ENCODE peak calls at places on chromosomes 2 and 18, in five cellular contexts. Q, M, G, W and L are unnamed samples.

GRCh38 chr2:158197940-158198339 is 96.3 kb downstream of the UPP2 start:
- DNase-seq in Q (no peak), M (no peak), G (no peak), W (no peak), L (no peak)

GRCh38 chr2:105977212-105977611 is 216.9 kb downstream of the UXS1 start:
- DNase-seq in Q (no peak), M (no peak), G (peak), W (peak), L (no peak)

GRCh38 chr18:58859935-58860334 is 4.7 kb upstream of the ZNF532 start:
- DNase-seq in Q (no peak), M (no peak), G (no peak), W (no peak), L (no peak)

GRCh38 chr2:43130548-43130875 is 95.9 kb downstream of the ZFP36L2 start:
- DNase-seq in Q (no peak), M (no peak), G (no peak), W (no peak), L (no peak)

GRCh38 chr18:10402876-10403559 is 51.4 kb upstream of the APCDD1 start:
- DNase-seq in Q (no peak), M (no peak), G (no peak), W (no peak), L (no peak)

GRCh38 chr2:201266629-201267028 is 6.3 kb downstream of the CASP8 start:
- DNase-seq in Q (no peak), M (no peak), G (no peak), W (no peak), L (no peak)

GRCh38 chr2:669323-669722 is 7.9 kb downstream of the TMEM18 start:
- DNase-seq in Q (no peak), M (no peak), G (peak), W (peak), L (no peak)

GRCh38 chr2:20424300-20425290 is 22.3 kb upstream of the RHOB start:
- DNase-seq in Q (peak), M (peak), G (peak), W (peak), L (no peak)

GRCh38 chr2:152499921-152500320 is 164.9 kb downstream of the FMNL2 start:
- DNase-seq in Q (no peak), M (peak), G (no peak), W (peak), L (peak)

GRCh38 chr2:150997066-150997465 is 264.6 kb downstream of the RBM43 start:
- DNase-seq in Q (no peak), M (no peak), G (no peak), W (no peak), L (no peak)

GRCh38 chr2:37387143-37387835 is 42.9 kb downstream of the QPCT start:
- DNase-seq in Q (no peak), M (no peak), G (peak), W (peak), L (no peak)

GRCh38 chr2:162840598-162841246 is 2.2 kb upstream of the KCNH7 start:
- DNase-seq in Q (peak), M (peak), G (peak), W (peak), L (peak)

GRCh38 chr2:126658910-126659613 is 3.1 kb downstream of the GYPC start:
- DNase-seq in Q (peak), M (no peak), G (peak), W (peak), L (no peak)

GRCh38 chr2:121186261-121186660 is 98.7 kb downstream of the TFCP2L1 start:
- DNase-seq in Q (no peak), M (no peak), G (no peak), W (no peak), L (no peak)

GRCh38 chr18:79429785-79430281 is 34.1 kb downstream of the NFATC1 start:
- DNase-seq in Q (no peak), M (no peak), G (no peak), W (no peak), L (no peak)

GRCh38 chr2:20452551-20452950 is 5.7 kb downstream of the RHOB start:
- DNase-seq in Q (peak), M (no peak), G (peak), W (peak), L (no peak)

GRCh38 chr2:129827251-129827894 is 152.1 kb upstream of the RAB6C start:
- DNase-seq in Q (no peak), M (no peak), G (no peak), W (no peak), L (no peak)

GRCh38 chr18:72155327-72155726 is 388.8 kb downstream of the CBLN2 start:
- DNase-seq in Q (no peak), M (peak), G (no peak), W (peak), L (no peak)

GRCh38 chr2:21800356-21800755 is 676.6 kb downstream of the TDRD15 start:
- DNase-seq in Q (no peak), M (no peak), G (peak), W (no peak), L (no peak)

GRCh38 chr2:15302154-15302553 is 259.0 kb downstream of the NBAS start:
- DNase-seq in Q (no peak), M (no peak), G (no peak), W (peak), L (no peak)

GRCh38 chr2:226351711-226352110 is 447.9 kb downstream of the IRS1 start:
- DNase-seq in Q (no peak), M (no peak), G (no peak), W (no peak), L (no peak)

GRCh38 chr2:149955201-149955600 is 367.6 kb upstream of the MMADHC start:
- DNase-seq in Q (no peak), M (no peak), G (no peak), W (peak), L (no peak)

GRCh38 chr2:67038195-67038594 is 358.9 kb upstream of the ETAA1 start:
- DNase-seq in Q (no peak), M (no peak), G (no peak), W (no peak), L (no peak)

GRCh38 chr2:54455584-54456525 is at the start of gene SPTBN1:
- DNase-seq in Q (peak), M (peak), G (peak), W (peak), L (no peak)

GRCh38 chr2:114222331-114222730 is 220.1 kb upstream of the DPP10 start:
- DNase-seq in Q (no peak), M (no peak), G (no peak), W (no peak), L (no peak)

GRCh38 chr2:201235865-201236811 is 24.2 kb upstream of the CASP8 start:
- DNase-seq in Q (peak), M (no peak), G (peak), W (peak), L (no peak)

GRCh38 chr2:121185571-121186074 is 99.4 kb downstream of the TFCP2L1 start:
- DNase-seq in Q (no peak), M (no peak), G (no peak), W (peak), L (no peak)

GRCh38 chr2:105521176-105521575 is 122.3 kb upstream of the FHL2 start:
- DNase-seq in Q (no peak), M (no peak), G (peak), W (no peak), L (no peak)

GRCh38 chr2:178298785-178299212 is 104.5 kb downstream of the OSBPL6 start:
- DNase-seq in Q (no peak), M (no peak), G (peak), W (peak), L (no peak)

GRCh38 chr18:35478520-35479435 is 19.0 kb downstream of the INO80C start:
- DNase-seq in Q (no peak), M (no peak), G (peak), W (peak), L (peak)

GRCh38 chr18:44586782-44587524 is 93.7 kb upstream of the SETBP1 start:
- DNase-seq in Q (no peak), M (peak), G (no peak), W (no peak), L (no peak)

GRCh38 chr18:14086459-14087231 is 45.6 kb downstream of the ZNF519 start:
- DNase-seq in Q (no peak), M (no peak), G (peak), W (peak), L (no peak)

GRCh38 chr18:35407871-35408481 is 30.8 kb upstream of the ZNF396 start:
- DNase-seq in Q (no peak), M (no peak), G (peak), W (peak), L (no peak)

GRCh38 chr2:39938035-39938835 is 159.2 kb upstream of the THUMPD2 start:
- DNase-seq in Q (no peak), M (no peak), G (peak), W (peak), L (no peak)

GRCh38 chr2:207528980-207529329 is 807 bp upstream of the CREB1 start:
- DNase-seq in Q (peak), M (peak), G (peak), W (peak), L (no peak)